ENCODE peak calls at places on chromosomes 11 and 22, in six cellular contexts. F, N, Y, W, X and Q are unnamed samples.
A peak's percentile ranks its signal among the peaks of the same experiment; 100 is the strongest.

GRCh38 chr22:47192651-47193437 is 430.4 kb downstream of the TBC1D22A start:
- DNase-seq in F (no peak), X (peak; percentile 84), W (peak; percentile 14), Y (no peak), N (peak; percentile 8), Q (no peak)

GRCh38 chr11:88814076-88814475 is 251.7 kb downstream of the GRM5 start:
- DNase-seq in W (no peak), Y (no peak), X (no peak), F (no peak), N (no peak), Q (no peak)

GRCh38 chr11:13007182-13007581 is 1.9 kb upstream of the RASSF10 start:
- DNase-seq in Y (no peak), F (no peak), X (no peak), W (no peak), N (no peak), Q (no peak)

GRCh38 chr11:113546757-113547507 is 71.7 kb upstream of the DRD2 start:
- DNase-seq in N (no peak), W (no peak), Y (no peak), F (no peak), X (no peak), Q (no peak)

GRCh38 chr22:32625985-32626384 is 151.4 kb downstream of the FBXO7 start:
- DNase-seq in Y (no peak), N (no peak), F (no peak), X (no peak), W (no peak), Q (no peak)

GRCh38 chr11:34928960-34929680 is 12.7 kb downstream of the PDHX start:
- DNase-seq in F (no peak), W (no peak), X (no peak), N (no peak), Y (no peak), Q (no peak)

GRCh38 chr22:16933274-16933923 is 74.6 kb downstream of the GAB4 start:
- DNase-seq in N (no peak), W (no peak), X (no peak), Y (no peak), F (no peak), Q (no peak)

GRCh38 chr22:43994416-43994815 is 29.7 kb upstream of the PARVB start:
- DNase-seq in N (no peak), F (no peak), X (peak; percentile 26), W (no peak), Y (no peak), Q (no peak)

GRCh38 chr11:123054301-123055065 is 7.5 kb downstream of the HSPA8 start:
- DNase-seq in Y (peak; percentile 52), F (peak; percentile 23), N (no peak), W (no peak), X (no peak), Q (no peak)

GRCh38 chr22:43446037-43446803 is 34.4 kb downstream of the MPPED1 start:
- DNase-seq in Y (no peak), X (no peak), W (no peak), N (no peak), F (no peak), Q (no peak)

GRCh38 chr11:48005878-48006277 is 25.5 kb downstream of the PTPRJ start:
- DNase-seq in X (no peak), F (no peak), Y (no peak), N (no peak), W (no peak), Q (no peak)

GRCh38 chr11:69215784-69216415 is 60.2 kb downstream of the SMIM38 start:
- DNase-seq in F (no peak), W (no peak), Y (no peak), X (no peak), N (no peak), Q (no peak)

GRCh38 chr11:77250881-77251640 is 50.4 kb downstream of the GDPD4 start:
- DNase-seq in W (no peak), Y (no peak), F (no peak), N (no peak), X (no peak), Q (no peak)

GRCh38 chr11:134410766-134411165 is 1.3 kb downstream of the B3GAT1 start:
- DNase-seq in F (no peak), X (no peak), N (no peak), Y (no peak), W (no peak), Q (no peak)

GRCh38 chr22:25656724-25657123 is 85.3 kb upstream of the MYO18B start:
- DNase-seq in F (no peak), Y (no peak), X (no peak), N (no peak), W (no peak), Q (no peak)

GRCh38 chr11:33310720-33311500 is 53.7 kb downstream of the HIPK3 start:
- DNase-seq in F (no peak), N (no peak), W (no peak), X (no peak), Y (no peak), Q (no peak)

GRCh38 chr11:112163875-112164521 is at the start of gene IL18:
- DNase-seq in Y (no peak), W (no peak), X (peak; percentile 84), N (no peak), F (peak; percentile 17), Q (no peak)

GRCh38 chr11:80727315-80727714 is 1286.5 kb upstream of the TENM4 start:
- DNase-seq in X (no peak), Y (peak; percentile 4), N (no peak), F (peak; percentile 32), W (no peak), Q (no peak)

GRCh38 chr11:34647532-34647931 is 26.6 kb downstream of the EHF start:
- DNase-seq in F (no peak), N (no peak), W (no peak), X (no peak), Y (no peak), Q (no peak)

GRCh38 chr11:65188486-65188885 is 6.8 kb downstream of the CAPN1 start:
- DNase-seq in X (no peak), Y (no peak), N (no peak), F (no peak), W (no peak), Q (no peak)

GRCh38 chr11:23405350-23405937 is 545.2 kb upstream of the CCDC179 start:
- DNase-seq in Y (no peak), N (no peak), X (no peak), W (no peak), F (no peak), Q (no peak)

GRCh38 chr11:119638851-119639250 is 90.1 kb downstream of the NECTIN1 start:
- DNase-seq in N (no peak), W (no peak), Y (no peak), X (no peak), F (no peak), Q (no peak)

GRCh38 chr11:119634301-119634700 is 94.7 kb downstream of the NECTIN1 start:
- DNase-seq in N (no peak), X (no peak), W (no peak), F (no peak), Y (no peak), Q (no peak)

GRCh38 chr11:119635776-119636175 is 93.2 kb downstream of the NECTIN1 start:
- DNase-seq in N (no peak), X (no peak), F (no peak), Y (no peak), W (no peak), Q (no peak)

GRCh38 chr11:119639642-119640205 is 89.3 kb downstream of the NECTIN1 start:
- DNase-seq in Y (no peak), W (no peak), F (no peak), X (no peak), N (no peak), Q (no peak)

GRCh38 chr11:119635041-119635745 is 93.8 kb downstream of the NECTIN1 start:
- DNase-seq in Y (no peak), W (no peak), N (no peak), X (no peak), F (no peak), Q (no peak)
- TF ChIP-seq CTCF in Y (no peak), W (no peak), N (no peak), X (no peak), F (no peak), Q (no peak)

DNA sequence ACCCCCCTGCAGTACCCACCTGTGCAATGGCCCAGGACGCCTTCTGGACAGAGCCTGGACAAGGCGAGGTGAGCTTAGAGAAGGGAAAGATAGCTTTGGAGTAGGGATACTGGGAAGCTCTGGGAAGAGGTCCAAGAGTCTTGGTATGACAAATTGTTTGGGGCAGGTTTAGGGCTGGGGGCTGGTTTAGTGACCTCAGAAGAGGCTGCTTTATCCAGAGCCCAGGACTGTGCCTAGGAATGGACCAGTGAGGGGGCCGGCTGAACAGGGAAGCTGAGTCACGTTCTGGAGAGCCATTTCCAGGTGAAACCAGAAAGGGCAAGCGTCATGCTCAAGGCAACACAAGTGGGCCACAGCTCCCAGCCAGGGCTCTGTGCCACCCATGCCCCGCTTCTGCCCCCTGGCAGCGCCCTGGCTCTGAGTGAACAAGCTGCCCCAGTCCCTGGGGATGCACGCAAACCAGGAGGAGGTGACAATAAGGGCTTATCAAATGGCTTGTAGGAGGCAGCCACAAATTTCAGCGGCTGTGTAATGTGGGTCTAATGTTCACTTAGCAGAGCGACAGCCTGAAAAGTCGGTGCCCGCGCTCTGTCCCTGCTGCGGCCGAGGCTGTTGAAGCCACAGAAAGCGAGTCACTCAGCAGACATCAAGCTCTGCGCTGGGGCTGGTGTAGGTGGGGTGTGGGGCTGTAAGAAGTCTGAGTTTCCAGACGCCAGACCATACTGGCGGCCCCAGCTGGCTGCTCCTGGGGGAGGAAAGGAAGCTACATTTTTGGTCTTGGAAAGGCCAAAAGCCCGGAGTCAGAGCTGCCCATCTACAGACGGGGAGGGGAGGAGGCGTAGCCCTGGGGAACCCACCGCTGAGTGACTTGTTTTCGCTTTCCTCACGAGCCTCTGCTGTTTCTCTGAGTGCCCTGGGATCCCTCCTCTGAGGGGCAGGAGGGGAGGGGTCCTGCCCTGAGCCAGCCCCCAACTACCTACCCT is 18.3 kb upstream of the SYT7 start:
- DNase-seq in F (no peak), W (no peak), X (no peak), Y (no peak), N (peak; percentile 54), Q (no peak)
- TF ChIP-seq CTCF in F (no peak), W (no peak), X (no peak), Y (no peak), N (no peak), Q (no peak)

GRCh38 chr11:1382831-1383607 is 6.7 kb upstream of the BRSK2 start:
- DNase-seq in F (peak; percentile 61), X (peak; percentile 71), N (peak; percentile 69), W (peak; percentile 64), Y (peak; percentile 68), Q (no peak)
- TF ChIP-seq CTCF in F (no peak), X (no peak), N (no peak), W (no peak), Y (no peak), Q (no peak)

DNA sequence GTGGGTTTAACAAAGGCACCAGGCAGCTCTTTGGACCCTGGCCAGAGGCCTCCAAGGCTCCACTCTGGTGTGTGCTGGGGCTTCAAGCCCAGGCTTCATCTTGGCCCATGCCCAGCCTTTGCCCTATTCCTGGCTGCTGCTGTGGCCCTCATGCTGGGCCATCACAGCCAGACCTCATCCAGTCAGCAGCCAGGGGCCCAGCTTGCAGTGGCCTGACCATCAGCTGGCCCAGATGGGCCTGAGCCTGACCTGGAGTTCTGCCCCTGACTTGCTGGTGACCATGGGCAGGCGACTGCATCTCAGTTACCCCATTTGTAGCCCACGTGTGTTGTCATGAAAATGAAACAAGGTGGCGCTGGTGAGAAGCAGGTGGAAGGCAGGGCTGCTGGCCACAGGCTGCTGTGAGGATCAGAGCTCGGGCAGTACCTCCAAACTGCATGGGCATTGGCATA is 76.1 kb downstream of the MED15 start:
- DNase-seq in X (peak; percentile 40), N (no peak), F (no peak), W (no peak), Y (peak; percentile 54), Q (no peak)
- TF ChIP-seq CTCF in X (no peak), N (no peak), F (no peak), W (no peak), Y (no peak), Q (no peak)